ENCODE peak calls at places on chromosomes 11 and 22, in nine cellular contexts. R is IMR-90, I is prostate gland, C is MM.1S, H is fibroblast of lung, A is heart right ventricle, P is brain microvascular endothelial cell, S is left ventricle myocardium inferior, Q is GM12878. M is an unnamed sample.

GRCh38 chr11:45321669-45322068 is 35.5 kb upstream of the SYT13 start:
- DNase-seq in R (no peak), S (no peak), I (no peak), P (no peak), A (no peak), C (no peak), Q (no peak), H (no peak), M (no peak)

GRCh38 chr11:65429724-65430405 is 7.3 kb downstream of the NEAT1 start:
- DNase-seq in C (peak; percentile 64), P (peak; percentile 66), R (peak; percentile 80), I (peak; percentile 76), Q (no peak), H (peak; percentile 79), S (peak; percentile 72), A (peak; percentile 72), M (no peak)

GRCh38 chr11:3855808-3856491 is 486 bp downstream of the STIM1 start:
- DNase-seq in Q (no peak), I (no peak), C (peak; percentile 51), H (peak; percentile 21), R (no peak), P (no peak), A (peak; percentile 24), S (peak; percentile 56), M (no peak)

GRCh38 chr11:10565493-10565892 is 3.0 kb downstream of the LYVE1 start:
- DNase-seq in I (no peak), C (no peak), Q (no peak), P (no peak), R (no peak), S (no peak), H (no peak), A (no peak), M (no peak)

GRCh38 chr11:30433831-30434230 is 110.9 kb downstream of the ARL14EP start:
- DNase-seq in P (no peak), H (peak; percentile 3), C (no peak), R (no peak), I (no peak), A (no peak), Q (no peak), S (no peak), M (no peak)

GRCh38 chr11:105862736-105863367 is 159.2 kb downstream of the MSANTD4 start:
- DNase-seq in S (no peak), P (peak; percentile 52), I (no peak), R (peak; percentile 68), A (no peak), C (peak; percentile 60), H (peak; percentile 39), Q (no peak), M (peak; percentile 13)

GRCh38 chr11:44998051-44998450 is 47.4 kb upstream of the TP53I11 start:
- DNase-seq in S (no peak), A (no peak), Q (no peak), H (no peak), I (no peak), C (no peak), R (no peak), P (no peak), M (no peak)

GRCh38 chr11:123302751-123303195 is 107.7 kb upstream of the CLMP start:
- DNase-seq in A (no peak), H (peak; percentile 65), Q (peak; percentile 79), S (no peak), P (peak; percentile 51), C (no peak), I (no peak), R (peak; percentile 72), M (no peak)

GRCh38 chr11:118241191-118242098 is 10.7 kb downstream of the MPZL3 start:
- DNase-seq in R (no peak), P (no peak), A (peak; percentile 20), H (peak; percentile 57), S (no peak), I (peak; percentile 75), C (no peak), Q (no peak), M (no peak)

GRCh38 chr11:10395196-10395897 is 59.7 kb upstream of the AMPD3 start:
- DNase-seq in P (no peak), I (no peak), H (no peak), S (no peak), C (no peak), A (no peak), R (peak; percentile 25), Q (no peak), M (no peak)

GRCh38 chr11:47991894-47992293 is 11.5 kb downstream of the PTPRJ start:
- DNase-seq in A (no peak), H (no peak), Q (no peak), S (no peak), I (no peak), R (no peak), C (no peak), P (no peak), M (no peak)

GRCh38 chr11:113184498-113184897 is 129.9 kb upstream of the TTC12 start:
- DNase-seq in S (no peak), H (peak; percentile 98), A (no peak), C (no peak), P (peak; percentile 84), R (peak; percentile 56), Q (no peak), I (no peak), M (no peak)

GRCh38 chr11:69448471-69449284 is 32.8 kb upstream of the LINC01488 start:
- DNase-seq in C (no peak), Q (no peak), S (no peak), I (no peak), R (no peak), A (no peak), H (no peak), P (no peak), M (no peak)

GRCh38 chr22:46143491-46144147 is 6.7 kb upstream of the PPARA start:
- DNase-seq in Q (no peak), C (no peak), R (no peak), S (no peak), A (no peak), I (peak; percentile 33), P (no peak), H (no peak), M (no peak)

GRCh38 chr11:17693531-17693930 is 25.8 kb upstream of the MYOD1 start:
- DNase-seq in C (no peak), P (no peak), R (no peak), S (no peak), A (no peak), H (no peak), Q (no peak), I (no peak), M (no peak)

GRCh38 chr11:17692931-17693330 is 26.4 kb upstream of the MYOD1 start:
- DNase-seq in A (no peak), Q (no peak), P (no peak), R (no peak), C (no peak), S (no peak), H (no peak), I (no peak), M (no peak)

GRCh38 chr11:17695454-17696441 is 23.6 kb upstream of the MYOD1 start:
- DNase-seq in Q (no peak), S (no peak), A (no peak), I (no peak), C (no peak), R (no peak), H (no peak), P (no peak), M (no peak)

GRCh38 chr11:17696741-17697140 is 22.6 kb upstream of the MYOD1 start:
- DNase-seq in P (no peak), A (no peak), I (no peak), C (no peak), Q (no peak), H (no peak), S (no peak), R (no peak), M (no peak)

GRCh38 chr11:17694711-17695110 is 24.7 kb upstream of the MYOD1 start:
- DNase-seq in C (no peak), S (no peak), H (no peak), P (no peak), I (no peak), Q (no peak), R (no peak), A (no peak), M (no peak)
- H3K27ac ChIP-seq in C (no peak overlapping the region), S (no peak overlapping the region), H (no peak overlapping the region), P (no peak overlapping the region), I (no peak overlapping the region), Q (no peak overlapping the region), R (no peak overlapping the region), A (no peak overlapping the region), M (no peak overlapping the region)

GRCh38 chr11:16394947-16395346 is 38.6 kb upstream of the SOX6 start:
- DNase-seq in P (no peak), H (no peak), I (no peak), C (no peak), R (no peak), S (no peak), Q (no peak), A (no peak), M (no peak)
- H3K4me3 ChIP-seq in P (no peak overlapping the region), H (no peak overlapping the region), I (no peak overlapping the region), C (no peak overlapping the region), R (no peak overlapping the region), S (no peak overlapping the region), Q (no peak overlapping the region), A (no peak overlapping the region), M (no peak overlapping the region)

GRCh38 chr11:120335596-120335927 is 651 bp upstream of the ARHGEF12 start:
- DNase-seq in I (peak; percentile 27), Q (no peak), S (no peak), A (no peak), R (peak; percentile 34), P (no peak), H (no peak), C (peak; percentile 67), M (no peak)

GRCh38 chr11:120337133-120337895 is 1.1 kb downstream of the ARHGEF12 start:
- DNase-seq in Q (no peak), I (no peak), C (peak; percentile 46), H (peak; percentile 50), S (peak; percentile 45), A (peak; percentile 59), R (no peak), P (no peak), M (no peak)

GRCh38 chr11:120334894-120335462 is 1.2 kb upstream of the ARHGEF12 start:
- DNase-seq in S (no peak), R (peak; percentile 94), Q (peak; percentile 69), A (peak; percentile 87), P (peak; percentile 84), I (peak; percentile 83), C (peak; percentile 84), H (peak; percentile 87), M (peak; percentile 81)

GRCh38 chr11:120336641-120337132 is 474 bp downstream of the ARHGEF12 start:
- DNase-seq in Q (no peak), P (no peak), R (peak; percentile 20), C (peak; percentile 56), A (peak; percentile 47), H (peak; percentile 30), S (peak; percentile 53), I (peak; percentile 41), M (no peak)

GRCh38 chr11:120335928-120336640 is at the start of gene ARHGEF12:
- DNase-seq in S (peak; percentile 98), Q (peak; percentile 33), R (peak; percentile 97), P (peak; percentile 93), A (peak; percentile 98), C (peak; percentile 96), H (peak; percentile 99), I (peak; percentile 95), M (peak; percentile 97)
- TF ChIP-seq CTCF in S (peak; percentile 19), Q (peak; percentile 44), R (peak; percentile 31), P (peak; percentile 55), A (no peak), C (peak; percentile 51), H (peak; percentile 54), I (no peak), M (peak; percentile 47)

DNA sequence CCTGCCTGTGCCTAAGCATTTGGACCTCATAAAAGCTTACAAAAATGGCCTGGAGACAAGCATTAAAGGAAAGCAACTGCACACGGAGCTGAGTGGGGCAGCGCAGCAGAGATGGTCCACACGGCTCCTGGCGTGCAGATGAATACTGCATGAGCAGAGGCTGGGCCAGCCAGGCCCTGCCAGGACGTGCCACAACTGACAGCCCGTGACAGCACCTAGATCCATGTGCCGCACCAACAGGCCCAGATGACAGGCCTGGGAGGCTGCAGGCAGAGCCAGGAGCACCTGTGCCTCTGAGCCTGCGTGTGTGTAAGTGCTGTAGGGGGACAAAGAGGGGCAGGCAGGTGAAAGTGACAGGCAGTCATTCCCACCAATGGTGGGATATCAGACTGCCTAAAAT is 33.4 kb downstream of the MICAL3 start:
- DNase-seq in A (no peak), R (no peak), P (no peak), I (no peak), C (no peak), H (no peak), S (peak; percentile 29), Q (no peak), M (no peak)
- H3K27ac ChIP-seq in A (no peak overlapping the region), R (no peak overlapping the region), P (no peak overlapping the region), I (no peak overlapping the region), C (no peak overlapping the region), H (no peak overlapping the region), S (peak overlapping the region; percentile 76), Q (no peak overlapping the region), M (no peak overlapping the region)

M was measured in AG04450.